ENCODE peak calls at places on chromosomes 16 and 17, in ten cellular contexts. X is BE2C, Y is ovary, F is left ventricle myocardium inferior, D is prostate gland, H is cardiac muscle cell, I is Panc1, M is foreskin fibroblast, E is cardiac fibroblast, N is HCT116. T is an unnamed sample.

GRCh38 chr16:22291860-22292692 is 5.1 kb upstream of the POLR3E start:
- DNase-seq in Y (no peak), F (no peak), I (no peak), D (no peak), M (no peak), E (peak; percentile 44), H (peak; percentile 69), N (no peak), X (no peak), T (no peak)

GRCh38 chr16:83835972-83836566 is 28.3 kb downstream of the HSBP1 start:
- DNase-seq in H (peak; percentile 84), X (no peak), D (no peak), E (peak; percentile 77), N (peak; percentile 51), M (peak; percentile 40), I (no peak), F (no peak), Y (no peak), T (peak; percentile 23)

GRCh38 chr16:24309222-24309905 is 53.2 kb downstream of the CACNG3 start:
- DNase-seq in M (peak; percentile 0), D (no peak), H (peak; percentile 33), X (peak; percentile 10), E (peak; percentile 15), Y (no peak), F (no peak), I (peak; percentile 53), N (peak; percentile 36), T (no peak)

GRCh38 chr17:61072648-61073047 is 327.0 kb upstream of the TBX2 start:
- DNase-seq in E (no peak), N (no peak), I (no peak), H (no peak), D (no peak), F (no peak), Y (no peak), M (no peak), X (no peak), T (no peak)

GRCh38 chr17:33240397-33240796 is 52.7 kb downstream of the ASIC2 start:
- DNase-seq in H (no peak), M (no peak), N (no peak), E (no peak), F (no peak), I (no peak), X (peak; percentile 12), Y (no peak), D (no peak), T (no peak)

GRCh38 chr17:57461082-57461481 is 204.8 kb downstream of the MSI2 start:
- DNase-seq in N (no peak), D (no peak), X (no peak), M (no peak), E (no peak), F (no peak), H (no peak), I (no peak), Y (no peak), T (no peak)

GRCh38 chr16:27179500-27180072 is 23.7 kb upstream of the KDM8 start:
- DNase-seq in X (peak; percentile 80), N (peak; percentile 58), M (peak; percentile 12), I (no peak), E (peak; percentile 76), F (peak; percentile 89), H (peak; percentile 83), D (peak; percentile 57), Y (peak; percentile 24), T (no peak)

GRCh38 chr16:80231118-80231515 is 309.7 kb upstream of the DYNLRB2 start:
- DNase-seq in E (no peak), F (no peak), Y (no peak), N (no peak), X (no peak), H (no peak), D (peak; percentile 5), I (no peak), M (peak; percentile 21), T (no peak)

GRCh38 chr17:75979705-75980187 is 706 bp downstream of the TEN1 start:
- DNase-seq in E (no peak), Y (no peak), F (no peak), M (peak; percentile 46), H (no peak), I (no peak), D (no peak), X (no peak), N (no peak), T (no peak)

GRCh38 chr16:86929149-86929871 is 351.0 kb downstream of the FOXL1 start:
- DNase-seq in X (no peak), H (peak; percentile 88), M (peak; percentile 30), I (no peak), F (peak; percentile 45), N (no peak), D (no peak), Y (no peak), E (peak; percentile 86), T (no peak)

GRCh38 chr16:79573881-79574280 is 26.7 kb downstream of the MAF start:
- DNase-seq in F (no peak), N (no peak), I (no peak), E (no peak), H (no peak), M (no peak), Y (no peak), X (no peak), D (no peak), T (no peak)

GRCh38 chr17:48102700-48103378 is 1.6 kb upstream of the CBX1 start:
- DNase-seq in F (no peak), Y (no peak), D (no peak), E (no peak), H (no peak), I (no peak), X (no peak), M (no peak), N (no peak), T (no peak)

GRCh38 chr16:79601092-79601977 is 798 bp upstream of the MAF start:
- DNase-seq in X (no peak), D (peak; percentile 48), Y (peak; percentile 72), H (peak; percentile 31), I (no peak), F (peak; percentile 67), N (no peak), M (no peak), E (peak; percentile 32), T (no peak)

GRCh38 chr17:27206447-27206846 is 87.5 kb upstream of the WSB1 start:
- DNase-seq in D (no peak), N (peak; percentile 23), X (no peak), H (no peak), E (peak; percentile 4), I (no peak), Y (no peak), M (no peak), F (no peak), T (no peak)

GRCh38 chr16:68081796-68082567 is 3.2 kb upstream of the NFATC3 start:
- DNase-seq in H (no peak), I (no peak), F (no peak), E (no peak), X (no peak), N (no peak), Y (no peak), M (no peak), D (no peak), T (no peak)

DNA sequence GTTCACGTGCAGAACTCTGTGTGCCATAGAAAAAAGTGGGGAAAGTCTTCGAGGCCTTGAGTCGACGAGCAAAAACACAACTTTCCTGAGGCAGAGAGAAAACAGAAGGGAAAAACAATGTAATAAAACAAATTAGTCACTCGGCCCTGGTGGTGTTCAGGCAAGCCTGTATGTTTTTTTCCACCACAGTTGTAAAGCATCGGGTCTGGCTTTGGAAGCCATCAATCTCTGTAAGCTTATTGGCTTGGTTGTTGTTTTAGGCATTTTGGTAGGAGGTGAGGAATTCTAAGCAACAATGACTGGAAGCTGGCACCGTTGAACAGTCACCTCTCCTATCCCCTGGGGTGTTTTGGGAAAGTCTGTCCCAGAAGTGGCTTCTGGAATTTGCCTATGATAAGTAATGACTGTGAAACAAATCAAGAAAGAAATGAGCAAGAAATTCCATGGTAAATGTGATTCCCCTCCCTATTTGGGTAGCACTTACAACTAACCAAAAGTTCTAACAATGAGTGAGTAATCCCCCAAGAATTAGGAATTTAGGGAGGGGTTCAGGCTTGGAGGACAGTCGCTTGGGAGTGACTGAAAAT is 2.8 kb downstream of the CDH13 start:
- DNase-seq in X (no peak), F (no peak), H (peak; percentile 61), E (peak; percentile 66), M (no peak), N (no peak), Y (no peak), D (peak; percentile 36), I (no peak), T (no peak)
- H3K4me3 ChIP-seq in X (no peak overlapping the region), F (peak overlapping the region; percentile 90), H (no peak overlapping the region), E (no peak overlapping the region), M (no peak overlapping the region), N (no peak overlapping the region), Y (no peak overlapping the region), D (no peak overlapping the region), I (no peak overlapping the region), T (no peak overlapping the region)

DNA sequence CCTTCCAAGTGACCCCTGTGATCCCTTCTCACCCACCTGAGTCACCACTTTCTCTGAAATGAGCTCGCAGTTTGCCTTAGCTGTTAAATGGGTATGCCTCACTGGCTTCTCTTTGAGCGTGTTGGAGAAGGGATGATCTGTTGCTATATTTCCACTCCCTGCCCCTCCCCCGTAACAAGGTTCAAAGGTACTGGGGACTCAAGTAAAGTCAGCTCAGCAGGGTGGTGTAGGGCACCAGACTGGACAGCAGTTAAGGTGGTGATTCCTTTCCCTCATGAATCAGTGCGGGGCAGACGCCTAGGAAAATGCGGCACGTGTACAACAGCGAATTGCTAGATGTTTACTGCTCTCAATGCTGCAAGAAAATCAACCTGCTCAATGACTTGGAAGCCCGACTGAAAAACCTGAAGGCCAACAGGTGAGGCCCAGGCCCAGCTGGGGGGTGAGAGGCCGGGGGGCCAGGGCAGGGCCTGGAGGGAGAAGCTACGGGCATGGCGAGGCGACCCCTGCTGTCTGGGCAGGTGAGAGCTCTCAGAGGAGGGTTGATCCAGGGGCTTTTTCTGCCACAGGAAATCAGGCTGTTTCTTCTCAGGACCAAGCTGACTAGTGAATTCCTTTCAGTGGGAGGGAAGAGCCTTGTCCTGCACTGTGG is 130.3 kb downstream of the RAB11FIP4 start:
- DNase-seq in F (no peak), M (no peak), X (no peak), H (no peak), Y (no peak), I (no peak), N (no peak), E (no peak), D (no peak), T (no peak)
- TF ChIP-seq CTCF in F (no peak), M (no peak), X (no peak), H (no peak), Y (no peak), I (peak; percentile 34), N (no peak), E (no peak), D (no peak), T (no peak)

DNA sequence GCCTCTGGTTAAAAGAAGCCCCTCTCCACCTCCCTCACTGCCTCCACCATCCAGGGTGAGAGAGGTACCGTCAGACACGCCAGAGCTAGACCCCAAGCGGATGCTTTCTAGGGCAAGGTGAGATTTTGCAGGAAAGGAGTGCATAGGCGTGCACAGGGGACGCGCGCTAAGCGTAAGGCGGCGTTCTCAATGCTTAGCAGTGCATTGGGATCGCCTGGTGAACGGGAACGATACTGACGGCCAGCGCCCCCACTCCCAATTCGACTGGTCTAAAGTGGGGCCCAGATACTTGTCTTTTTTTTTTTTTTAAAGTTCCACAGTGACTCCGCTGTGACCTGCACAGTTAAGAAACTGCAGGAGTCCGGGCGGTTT is 57.9 kb upstream of the CREBBP start:
- DNase-seq in I (no peak), E (no peak), D (no peak), X (no peak), M (no peak), H (no peak), F (no peak), Y (no peak), N (no peak), T (no peak)
- H3K4me3 ChIP-seq in I (peak overlapping the region; percentile 54), E (peak overlapping the region; percentile 51), D (peak overlapping the region; percentile 20), X (peak overlapping the region; percentile 49), M (peak overlapping the region; percentile 49), H (no peak overlapping the region), F (peak overlapping the region; percentile 72), Y (peak overlapping the region; percentile 48), N (no peak overlapping the region), T (no peak overlapping the region)

GRCh38 chr17:1980665-1981250 is 44.4 kb downstream of the RTN4RL1 start:
- DNase-seq in E (no peak), H (no peak), Y (no peak), F (no peak), D (no peak), M (no peak), I (no peak), N (no peak), X (no peak), T (no peak)
- TF ChIP-seq CTCF in E (no peak), H (no peak), Y (no peak), F (no peak), D (no peak), M (no peak), I (no peak), N (no peak), X (no peak), T (no peak)